ENCODE peak calls at places on chromosome 21, in six cellular contexts. G is brain microvascular endothelial cell, Q is astrocyte of the spinal cord, P is OCI-LY7, J is fibroblast of lung, D is psoas muscle. K is an unnamed sample.

GRCh38 chr21:35649186-35649585 is 411.1 kb downstream of the SETD4 start:
- DNase-seq in G (peak), Q (peak), P (no peak), J (peak), D (no peak), K (no peak)

GRCh38 chr21:37828515-37828914 is 87.7 kb downstream of the KCNJ6 start:
- DNase-seq in G (no peak), Q (no peak), P (no peak), J (no peak), D (no peak), K (no peak)

GRCh38 chr21:36207577-36208320 is 51.1 kb downstream of the DOP1B start:
- DNase-seq in G (peak), Q (peak), P (no peak), J (no peak), D (no peak), K (no peak)

GRCh38 chr21:15028186-15028585 is 36.6 kb downstream of the NRIP1 start:
- DNase-seq in G (no peak), Q (no peak), P (no peak), J (no peak), D (no peak), K (no peak)

GRCh38 chr21:25565272-25566199 is 41.7 kb downstream of the MRPL39 start:
- DNase-seq in G (no peak), Q (no peak), P (no peak), J (no peak), D (no peak), K (no peak)

GRCh38 chr21:44006017-44006624 is 6.0 kb upstream of the TRAPPC10 start:
- DNase-seq in G (peak), Q (peak), P (no peak), J (peak), D (no peak), K (peak)

GRCh38 chr21:25999935-26000582 is 170.5 kb downstream of the APP start:
- DNase-seq in G (no peak), Q (no peak), P (no peak), J (no peak), D (peak), K (no peak)

GRCh38 chr21:33122507-33122906 is 52.6 kb downstream of the OLIG1 start:
- DNase-seq in G (no peak), Q (no peak), P (no peak), J (no peak), D (no peak), K (no peak)

GRCh38 chr21:36126166-36126565 is 8.7 kb upstream of the CBR3 start:
- DNase-seq in G (no peak), Q (no peak), P (no peak), J (peak), D (no peak), K (no peak)

GRCh38 chr21:25688284-25689035 is 46.2 kb downstream of the ATP5PF start:
- DNase-seq in G (no peak), Q (no peak), P (no peak), J (no peak), D (no peak), K (no peak)

GRCh38 chr21:38095220-38095619 is 161.6 kb upstream of the KCNJ15 start:
- DNase-seq in G (peak), Q (no peak), P (no peak), J (no peak), D (no peak), K (no peak)

GRCh38 chr21:33126569-33126968 is 56.6 kb downstream of the OLIG1 start:
- DNase-seq in G (no peak), Q (no peak), P (no peak), J (no peak), D (no peak), K (no peak)

GRCh38 chr21:22352088-22352487 is 1353.9 kb downstream of the NCAM2 start:
- DNase-seq in G (no peak), Q (no peak), P (no peak), J (peak), D (no peak), K (no peak)

GRCh38 chr21:25396135-25396711 is 211.1 kb downstream of the MRPL39 start:
- DNase-seq in G (no peak), Q (no peak), P (no peak), J (no peak), D (no peak), K (no peak)

GRCh38 chr21:22898061-22898460 is 1899.9 kb downstream of the NCAM2 start:
- DNase-seq in G (no peak), Q (no peak), P (no peak), J (no peak), D (no peak), K (no peak)

GRCh38 chr21:35658242-35658641 is 402.1 kb downstream of the SETD4 start:
- DNase-seq in G (peak), Q (peak), P (no peak), J (peak), D (no peak), K (peak)

GRCh38 chr21:40819262-40819661 is 27.7 kb downstream of the DSCAM start:
- DNase-seq in G (no peak), Q (no peak), P (no peak), J (no peak), D (no peak), K (no peak)

GRCh38 chr21:25960423-25960822 is 210.1 kb downstream of the APP start:
- DNase-seq in G (no peak), Q (no peak), P (no peak), J (no peak), D (no peak), K (no peak)

GRCh38 chr21:18164483-18164882 is 80.2 kb upstream of the CHODL start:
- DNase-seq in G (no peak), Q (no peak), P (no peak), J (no peak), D (no peak), K (no peak)

GRCh38 chr21:27677547-27677946 is 710.7 kb upstream of the ADAMTS5 start:
- DNase-seq in G (no peak), Q (no peak), P (no peak), J (no peak), D (no peak), K (no peak)

GRCh38 chr21:26067836-26068401 is 102.7 kb downstream of the APP start:
- DNase-seq in G (no peak), Q (no peak), P (no peak), J (no peak), D (no peak), K (no peak)

GRCh38 chr21:37509802-37510393 is 143.3 kb downstream of the DYRK1A start:
- DNase-seq in G (peak), Q (peak), P (no peak), J (peak), D (no peak), K (no peak)

GRCh38 chr21:32770514-32771133 is 931 bp downstream of the PAXBP1 start:
- DNase-seq in G (peak), Q (peak), P (peak), J (no peak), D (no peak), K (no peak)

GRCh38 chr21:14864211-14865021 is 200.4 kb downstream of the NRIP1 start:
- DNase-seq in G (peak), Q (peak), P (peak), J (peak), D (peak), K (peak)

GRCh38 chr21:28714795-28715464 is 277.7 kb downstream of the LTN1 start:
- DNase-seq in G (peak), Q (peak), P (no peak), J (peak), D (no peak), K (peak)

GRCh38 chr21:28339403-28339802 is 653.3 kb downstream of the LTN1 start:
- DNase-seq in G (no peak), Q (no peak), P (no peak), J (no peak), D (no peak), K (no peak)

GRCh38 chr21:15080504-15080903 is 15.7 kb upstream of the NRIP1 start:
- DNase-seq in G (no peak), Q (no peak), P (no peak), J (peak), D (no peak), K (no peak)

DNA sequence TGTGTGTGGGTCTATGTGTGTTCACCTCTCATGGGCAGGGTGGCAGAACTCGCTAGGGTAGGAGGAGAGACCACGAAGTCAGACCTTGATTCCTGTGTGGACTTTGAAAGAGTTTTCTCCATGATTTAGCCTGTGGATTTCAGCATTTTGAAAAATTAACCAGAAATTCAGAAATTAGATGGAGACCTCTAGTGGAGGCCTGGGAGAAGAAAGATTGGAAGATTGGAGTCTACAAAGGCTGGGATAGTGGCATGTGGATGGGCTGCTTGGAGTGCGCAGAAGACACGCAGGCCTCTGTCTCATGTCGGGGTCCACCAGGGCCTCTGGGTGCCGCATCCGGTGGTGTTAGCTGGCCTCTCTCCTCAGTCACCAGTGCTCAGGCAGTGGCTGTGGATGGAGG is 18.9 kb upstream of the IGSF5 start:
- DNase-seq in G (no peak), Q (no peak), P (no peak), J (no peak), D (no peak), K (no peak)
- TF ChIP-seq CTCF in G (peak), Q (peak), P (peak), J (peak), D (no peak), K (no peak)

GRCh38 chr21:42234026-42234425 is 15.1 kb downstream of the ABCG1 start:
- DNase-seq in G (no peak), Q (no peak), P (no peak), J (no peak), D (peak), K (no peak)
- H3K4me3 ChIP-seq in G (no peak), Q (no peak), P (peak), J (no peak), D (peak), K (no peak)

GRCh38 chr21:45386728-45387371 is 18.1 kb upstream of the COL18A1 start:
- DNase-seq in G (peak), Q (peak), P (no peak), J (peak), D (peak), K (peak)
- TF ChIP-seq CTCF in G (peak), Q (peak), P (no peak), J (peak), D (no peak), K (peak)

GRCh38 chr21:46606427-46606813 is 1.5 kb upstream of the S100B start:
- DNase-seq in G (no peak), Q (no peak), P (no peak), J (no peak), D (no peak), K (no peak)
- H3K4me3 ChIP-seq in G (no peak), Q (no peak), P (no peak), J (no peak), D (no peak), K (no peak)

DNA sequence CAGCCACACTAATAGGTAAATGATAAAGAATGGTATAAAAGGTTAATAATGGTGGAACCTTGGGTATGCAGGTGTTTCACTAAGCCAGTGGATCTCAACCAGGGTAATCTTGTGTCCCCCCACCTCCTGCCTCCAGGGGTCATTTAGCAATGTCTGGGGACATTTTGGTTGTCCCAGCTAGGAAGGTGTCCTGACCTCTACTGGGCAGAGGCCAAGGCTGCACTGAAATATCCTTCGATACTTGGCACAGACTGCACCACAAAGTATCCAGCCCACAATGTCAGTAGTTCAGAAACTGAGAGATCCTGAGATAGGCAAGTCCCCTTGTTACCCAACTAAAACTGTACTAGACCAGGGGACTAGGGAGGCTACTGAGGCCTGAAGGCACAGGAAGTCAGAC is 113.6 kb upstream of the TIAM1 start:
- DNase-seq in G (no peak), Q (no peak), P (no peak), J (no peak), D (no peak), K (no peak)
- TF ChIP-seq CTCF in G (peak), Q (peak), P (peak), J (no peak), D (no peak), K (no peak)

GRCh38 chr21:42653492-42654061 is at the start of gene PDE9A:
- DNase-seq in G (no peak), Q (no peak), P (peak), J (no peak), D (peak), K (no peak)
- H3K4me3 ChIP-seq in G (no peak), Q (no peak), P (peak), J (peak), D (peak), K (no peak)

DNA sequence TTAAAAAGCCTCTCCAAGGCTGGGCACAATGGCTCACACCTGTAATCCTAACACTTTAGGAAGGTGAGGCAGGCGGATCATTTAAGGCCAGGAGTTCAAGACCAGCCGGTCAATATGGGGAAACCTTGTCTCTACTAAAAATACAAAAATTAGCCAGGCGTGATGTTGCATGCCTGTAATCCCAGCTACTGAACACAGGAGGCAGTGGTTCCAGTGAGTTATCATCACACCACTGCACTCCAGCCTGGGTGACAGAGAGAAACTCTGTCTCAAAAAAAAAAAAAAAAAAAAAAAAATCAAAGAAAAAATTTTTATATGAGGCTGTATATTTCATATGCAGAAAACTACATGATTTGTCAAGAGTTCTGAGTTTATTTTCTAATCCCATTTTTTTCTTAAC is 1107.1 kb upstream of the TMPRSS15 start:
- DNase-seq in G (no peak), Q (no peak), P (no peak), J (no peak), D (no peak), K (no peak)
- TF ChIP-seq CTCF in G (no peak), Q (no peak), P (no peak), J (no peak), D (no peak), K (no peak)

DNA sequence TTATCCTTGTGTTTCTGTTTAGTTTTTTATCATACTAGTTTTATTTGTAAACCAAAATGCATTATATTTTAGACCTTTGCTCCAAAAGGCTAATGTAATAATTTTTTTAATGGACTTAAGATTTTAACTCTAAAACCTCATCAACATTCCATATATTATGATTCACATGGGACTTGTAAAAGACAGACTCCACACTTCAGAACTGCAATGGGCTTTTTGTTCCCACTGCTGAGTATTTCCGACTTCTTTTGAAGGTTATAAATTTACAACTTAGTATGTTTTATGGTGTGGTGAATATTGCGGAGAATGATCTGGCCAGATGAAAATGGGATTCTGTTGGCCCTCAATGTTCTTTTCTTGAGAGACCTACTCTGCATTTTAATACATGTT is 678.5 kb downstream of the USP25 start:
- DNase-seq in G (no peak), Q (peak), P (no peak), J (no peak), D (no peak), K (peak)
- H3K4me3 ChIP-seq in G (no peak), Q (no peak), P (no peak), J (no peak), D (no peak), K (no peak)

GRCh38 chr21:42019101-42019605 is 9.0 kb upstream of the ZBTB21 start:
- DNase-seq in G (no peak), Q (no peak), P (no peak), J (no peak), D (no peak), K (no peak)
- TF ChIP-seq CTCF in G (no peak), Q (no peak), P (no peak), J (no peak), D (no peak), K (no peak)

DNA sequence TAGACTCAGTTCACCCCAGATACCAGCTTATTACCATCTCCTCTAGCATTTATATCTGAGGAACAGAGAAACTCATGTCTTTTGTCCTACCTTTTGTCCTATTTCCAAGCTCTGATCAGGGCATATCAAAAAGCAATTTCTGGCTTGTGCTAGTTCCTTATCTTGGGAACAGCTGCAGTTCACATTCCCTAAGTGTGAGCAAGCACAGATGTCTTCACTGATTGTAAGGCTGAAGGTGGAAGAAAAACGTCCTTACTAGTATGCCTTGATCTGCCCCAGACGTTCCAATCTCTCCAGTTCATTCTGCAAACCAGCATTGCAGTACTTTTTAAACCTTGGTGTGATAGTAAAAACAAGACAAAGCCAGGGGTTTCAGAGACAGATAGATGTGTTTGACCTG is 139.8 kb downstream of the NCAM2 start:
- DNase-seq in G (peak), Q (peak), P (no peak), J (peak), D (no peak), K (no peak)
- H3K4me3 ChIP-seq in G (no peak), Q (no peak), P (no peak), J (no peak), D (no peak), K (no peak)